ENCODE peak calls at places on chromosomes 2 and 18, in eight cellular contexts. X is progenitor cell of endocrine pancreas, S is B cell, H is neural crest cell, P is A549, U is hepatocyte, N is osteocyte, G is MCF 10A. A is an unnamed sample.

GRCh38 chr2:96100893-96101304 is 15.5 kb downstream of the ADRA2B start:
- DNase-seq in X (no peak), S (no peak), H (no peak), P (no peak), U (no peak), N (peak; percentile 65), G (no peak), A (no peak)

GRCh38 chr2:233124449-233125080 is 64.4 kb downstream of the INPP5D start:
- DNase-seq in X (no peak), S (peak; percentile 83), H (no peak), P (no peak), U (no peak), N (no peak), G (no peak), A (no peak)

GRCh38 chr2:240163056-240163714 is 22.7 kb upstream of the OTOS start:
- DNase-seq in X (no peak), S (no peak), H (no peak), P (no peak), U (no peak), N (no peak), G (no peak), A (no peak)

GRCh38 chr18:1014496-1014895 is 109.8 kb downstream of the ADCYAP1 start:
- DNase-seq in X (no peak), S (no peak), H (no peak), P (no peak), U (no peak), N (no peak), G (no peak), A (no peak)

GRCh38 chr2:170381678-170382077 is 203.7 kb downstream of the MYO3B start:
- DNase-seq in X (no peak), S (no peak), H (no peak), P (no peak), U (no peak), N (no peak), G (no peak), A (no peak)

GRCh38 chr2:162072181-162072702 is 1.8 kb downstream of the DPP4 start:
- DNase-seq in X (no peak), S (no peak), H (no peak), P (no peak), U (no peak), N (no peak), G (no peak), A (no peak)

GRCh38 chr2:215391531-215391930 is 44.3 kb downstream of the FN1 start:
- DNase-seq in X (no peak), S (no peak), H (no peak), P (no peak), U (no peak), N (no peak), G (no peak), A (no peak)

GRCh38 chr2:230161180-230161579 is 58.6 kb downstream of the SP110 start:
- DNase-seq in X (no peak), S (no peak), H (no peak), P (no peak), U (no peak), N (peak; percentile 19), G (peak; percentile 77), A (peak; percentile 5)

GRCh38 chr2:52934920-52935640 is 832.5 kb upstream of the CHAC2 start:
- DNase-seq in X (no peak), S (no peak), H (no peak), P (no peak), U (no peak), N (no peak), G (no peak), A (no peak)

DNA sequence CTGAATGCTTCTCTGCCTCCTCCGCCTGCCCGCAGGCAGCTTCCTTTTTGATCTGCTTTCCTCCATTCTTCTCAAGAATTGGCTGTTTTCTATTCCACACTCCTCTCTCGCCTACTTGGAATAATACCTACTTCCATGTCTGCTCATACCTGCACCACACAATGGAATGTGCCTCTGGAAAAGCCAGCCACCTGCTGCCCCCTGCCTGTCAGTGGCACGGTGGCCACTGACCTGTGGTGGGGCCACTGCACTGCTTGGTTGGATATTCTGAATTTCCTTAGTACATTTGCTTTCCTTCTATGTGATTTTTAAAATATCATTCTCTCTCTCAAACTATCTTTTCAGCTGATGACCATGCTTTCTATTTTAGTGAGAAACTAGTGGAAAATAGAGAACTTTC is 406.9 kb downstream of the DCDC2C start:
- DNase-seq in X (no peak), S (no peak), H (no peak), P (no peak), U (no peak), N (no peak), G (no peak), A (no peak)
- TF ChIP-seq CTCF in X (peak; percentile 50), S (no peak), H (no peak), P (no peak), U (no peak), N (no peak), G (no peak), A (no peak)

DNA sequence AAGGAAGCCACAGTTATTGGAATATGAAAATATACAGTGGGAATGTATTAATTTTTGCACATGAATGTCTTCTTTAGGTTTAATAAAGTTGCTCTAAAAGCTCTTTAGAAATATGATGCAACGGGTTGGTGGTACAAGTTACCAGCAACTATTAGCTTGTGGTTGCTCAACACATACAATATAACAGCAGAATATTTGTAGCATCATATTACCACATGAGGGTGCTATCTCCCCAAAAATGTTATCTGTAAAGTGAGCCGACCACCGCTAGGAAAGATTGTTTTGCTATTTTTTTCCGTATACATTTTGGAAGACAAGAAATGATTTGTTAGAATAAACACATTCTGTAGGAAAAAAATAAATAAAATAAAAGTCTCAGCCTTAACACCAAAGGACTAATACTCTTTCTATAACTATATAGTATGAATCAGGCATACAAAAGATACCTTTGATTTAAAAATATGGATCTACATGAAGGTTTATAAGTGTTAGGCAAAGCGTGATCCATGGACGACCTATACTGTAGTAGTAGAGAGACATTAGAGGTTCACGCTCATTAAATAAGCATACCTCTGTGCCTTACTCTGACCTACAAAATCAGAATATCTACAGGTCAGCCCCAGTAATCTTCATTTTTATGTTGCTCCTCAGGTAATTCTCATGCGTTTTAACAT is 1110.7 kb upstream of the ACVR2A start:
- DNase-seq in X (no peak), S (no peak), H (no peak), P (peak; percentile 12), U (peak; percentile 68), N (no peak), G (peak; percentile 77), A (peak; percentile 31)
- TF ChIP-seq CTCF in X (peak; percentile 73), S (peak; percentile 31), H (peak; percentile 83), P (peak; percentile 65), U (peak; percentile 82), N (peak; percentile 75), G (peak; percentile 67), A (peak; percentile 49)

GRCh38 chr2:11375689-11376027 is 31.2 kb upstream of the ROCK2 start:
- DNase-seq in X (no peak), S (no peak), H (no peak), P (no peak), U (no peak), N (no peak), G (no peak), A (no peak)
- TF ChIP-seq CTCF in X (no peak), S (no peak), H (no peak), P (no peak), U (no peak), N (no peak), G (no peak), A (no peak)

DNA sequence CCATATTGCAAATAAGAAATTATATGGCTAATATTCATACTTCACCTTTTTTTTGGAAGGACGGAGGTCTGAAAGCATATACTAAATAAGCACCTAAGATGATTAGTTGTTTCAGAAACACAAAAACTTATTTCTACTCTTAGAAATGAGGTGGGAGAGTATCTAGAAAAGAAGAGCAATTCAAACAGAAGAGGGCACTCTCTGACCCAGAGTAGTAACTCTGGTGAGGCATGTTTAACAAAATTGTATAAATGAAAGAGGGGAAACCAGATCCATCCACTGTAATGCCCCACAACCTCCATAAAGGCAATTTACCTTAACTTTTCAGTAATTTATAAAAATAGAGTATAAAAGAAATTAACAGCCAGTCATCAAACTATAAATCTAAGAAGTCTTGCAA is 669.6 kb upstream of the VRK2 start:
- DNase-seq in X (no peak), S (no peak), H (no peak), P (no peak), U (peak; percentile 18), N (no peak), G (peak; percentile 27), A (no peak)
- TF ChIP-seq CTCF in X (peak; percentile 43), S (no peak), H (no peak), P (no peak), U (peak; percentile 54), N (peak; percentile 36), G (peak; percentile 25), A (no peak)

A was measured in AG09319.